ENCODE peak calls at places on chromosomes 5 and 9, in six cellular contexts. H, G, D, M, A and Y are unnamed samples.

GRCh38 chr5:11815481-11815880 is 88.8 kb downstream of the CTNND2 start:
- DNase-seq in H (no peak), G (no peak), D (no peak), M (no peak), A (no peak), Y (no peak)

GRCh38 chr5:130479045-130479804 is 575.0 kb downstream of the CHSY3 start:
- DNase-seq in H (no peak), G (no peak), D (no peak), M (no peak), A (no peak), Y (no peak)

GRCh38 chr9:135602789-135603481 is 36.4 kb downstream of the GLT6D1 start:
- DNase-seq in H (peak; percentile 48), G (peak; percentile 58), D (peak; percentile 39), M (no peak), A (peak; percentile 30), Y (peak; percentile 72)

GRCh38 chr5:84450617-84451414 is 66.1 kb upstream of the EDIL3 start:
- DNase-seq in H (peak; percentile 9), G (no peak), D (no peak), M (no peak), A (no peak), Y (no peak)

GRCh38 chr9:99752710-99753109 is 69.0 kb upstream of the NR4A3 start:
- DNase-seq in H (no peak), G (no peak), D (no peak), M (no peak), A (no peak), Y (no peak)

GRCh38 chr9:101034222-101034621 is 5.7 kb downstream of the PLPPR1 start:
- DNase-seq in H (no peak), G (no peak), D (no peak), M (no peak), A (no peak), Y (no peak)

GRCh38 chr5:50595199-50595598 is 71.2 kb upstream of the PARP8 start:
- DNase-seq in H (peak; percentile 88), G (no peak), D (no peak), M (no peak), A (no peak), Y (no peak)

GRCh38 chr5:14171091-14171490 is 27.9 kb downstream of the TRIO start:
- DNase-seq in H (no peak), G (no peak), D (no peak), M (no peak), A (no peak), Y (no peak)

GRCh38 chr5:68169898-68170297 is 45.7 kb upstream of the PIK3R1 start:
- DNase-seq in H (peak; percentile 18), G (peak; percentile 84), D (no peak), M (no peak), A (no peak), Y (no peak)

GRCh38 chr5:146079695-146080361 is 25.5 kb downstream of the PLAC8L1 start:
- DNase-seq in H (peak; percentile 24), G (no peak), D (no peak), M (no peak), A (no peak), Y (no peak)

GRCh38 chr5:25963251-25964008 is 1075.0 kb downstream of the CDH9 start:
- DNase-seq in H (peak; percentile 11), G (no peak), D (peak; percentile 1), M (no peak), A (no peak), Y (no peak)

GRCh38 chr5:57102905-57103255 is 71.0 kb upstream of the GPBP1 start:
- DNase-seq in H (no peak), G (no peak), D (peak; percentile 25), M (no peak), A (no peak), Y (no peak)

GRCh38 chr9:36132081-36132480 is 4.5 kb upstream of the GLIPR2 start:
- DNase-seq in H (no peak), G (no peak), D (no peak), M (no peak), A (no peak), Y (no peak)

GRCh38 chr9:33162721-33163311 is 4.3 kb downstream of the B4GALT1 start:
- DNase-seq in H (peak; percentile 81), G (peak; percentile 90), D (peak; percentile 55), M (no peak), A (no peak), Y (no peak)

GRCh38 chr5:132410451-132411381 is 41.2 kb downstream of the SLC22A5 start:
- DNase-seq in H (peak; percentile 87), G (peak; percentile 94), D (peak; percentile 87), M (peak; percentile 93), A (peak; percentile 72), Y (peak; percentile 88)

GRCh38 chr9:91833878-91834255 is 116.2 kb downstream of the ROR2 start:
- DNase-seq in H (no peak), G (no peak), D (no peak), M (no peak), A (no peak), Y (no peak)

GRCh38 chr5:90390933-90391332 is 18.6 kb downstream of the CETN3 start:
- DNase-seq in H (peak; percentile 8), G (no peak), D (no peak), M (no peak), A (no peak), Y (no peak)

GRCh38 chr5:117204926-117205869 is 630.6 kb upstream of the SEMA6A start:
- DNase-seq in H (no peak), G (no peak), D (no peak), M (no peak), A (no peak), Y (no peak)

GRCh38 chr5:119307170-119307569 is 48.6 kb upstream of the TNFAIP8 start:
- DNase-seq in H (no peak), G (no peak), D (no peak), M (no peak), A (no peak), Y (no peak)

GRCh38 chr9:128103589-128103962 is 24.0 kb downstream of the PTGES2 start:
- DNase-seq in H (no peak), G (no peak), D (no peak), M (peak; percentile 61), A (no peak), Y (no peak)

GRCh38 chr5:94103507-94104245 is 362.3 kb upstream of the POU5F2 start:
- DNase-seq in H (no peak), G (no peak), D (no peak), M (no peak), A (no peak), Y (no peak)
- H3K9me3 ChIP-seq in H (peaks cover 15% of the 10 kb centered on the region), G (no peaks in the 10 kb centered on the region), D (peaks cover 11% of the 10 kb centered on the region), M (peaks cover 5% of the 10 kb centered on the region), A (no peaks in the 10 kb centered on the region), Y (no peaks in the 10 kb centered on the region)

GRCh38 chr9:5633243-5633642 is 4.3 kb downstream of the RIC1 start:
- DNase-seq in H (no peak), G (no peak), D (peak; percentile 34), M (no peak), A (no peak), Y (no peak)

GRCh38 chr9:5639816-5640215 is 10.9 kb downstream of the RIC1 start:
- DNase-seq in H (no peak), G (no peak), D (no peak), M (no peak), A (no peak), Y (no peak)

GRCh38 chr9:5632540-5632939 is 3.6 kb downstream of the RIC1 start:
- DNase-seq in H (no peak), G (no peak), D (no peak), M (no peak), A (no peak), Y (no peak)

GRCh38 chr9:5631021-5631420 is 2.1 kb downstream of the RIC1 start:
- DNase-seq in H (no peak), G (no peak), D (no peak), M (no peak), A (no peak), Y (no peak)

GRCh38 chr9:5635390-5635789 is 6.5 kb downstream of the RIC1 start:
- DNase-seq in H (no peak), G (no peak), D (no peak), M (no peak), A (no peak), Y (no peak)
- H3K9me3 ChIP-seq in H (peaks cover 32% of the 10 kb centered on the region), G (no peaks in the 10 kb centered on the region), D (peaks cover 14% of the 10 kb centered on the region), M (peaks cover 24% of the 10 kb centered on the region), A (no peaks in the 10 kb centered on the region), Y (peaks cover 9% of the 10 kb centered on the region)

GRCh38 chr5:110219769-110220168 is 506.7 kb downstream of the TMEM232 start:
- DNase-seq in H (no peak), G (no peak), D (no peak), M (no peak), A (no peak), Y (no peak)
- H3K9me3 ChIP-seq in H (peaks cover 65% of the 10 kb centered on the region), G (no peaks in the 10 kb centered on the region), D (peaks cover 3% of the 10 kb centered on the region), M (peaks cover 17% of the 10 kb centered on the region), A (peaks cover 3% of the 10 kb centered on the region), Y (no peaks in the 10 kb centered on the region)

GRCh38 chr5:179403426-179404147 is 58.3 kb upstream of the ADAMTS2 start:
- DNase-seq in H (no peak), G (no peak), D (no peak), M (peak; percentile 36), A (no peak), Y (no peak)
- H3K9me3 ChIP-seq in H (peaks cover 28% of the 10 kb centered on the region), G (peaks cover 3% of the 10 kb centered on the region), D (peaks cover 16% of the 10 kb centered on the region), M (peaks cover 25% of the 10 kb centered on the region), A (no peaks in the 10 kb centered on the region), Y (peaks cover 21% of the 10 kb centered on the region)

DNA sequence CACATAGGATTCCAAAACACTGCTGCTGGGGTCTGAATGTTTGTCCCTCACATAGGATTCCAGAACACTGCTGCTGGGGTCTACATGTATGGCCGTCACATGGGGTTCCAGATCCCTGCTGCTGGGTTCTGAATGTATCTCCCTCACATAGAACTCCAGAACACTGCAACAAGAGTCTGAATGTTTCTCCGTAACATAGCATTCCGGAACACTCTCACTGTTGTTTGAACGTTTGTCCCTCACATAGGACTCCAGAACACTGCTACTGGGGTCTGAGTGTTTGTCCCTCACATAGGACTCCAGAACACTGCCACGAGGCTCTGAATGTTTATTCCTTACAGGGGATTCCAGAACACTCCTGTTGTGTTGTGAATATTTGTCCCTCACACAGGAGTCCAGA is 216.8 kb downstream of the FOXD4L6 start:
- DNase-seq in H (no peak), G (no peak), D (no peak), M (no peak), A (no peak), Y (no peak)
- H3K9me3 ChIP-seq in H (peaks cover 90% of the 10 kb centered on the region), G (peaks cover 75% of the 10 kb centered on the region), D (peaks cover 91% of the 10 kb centered on the region), M (peaks cover 99% of the 10 kb centered on the region), A (peaks cover 77% of the 10 kb centered on the region), Y (no peaks in the 10 kb centered on the region)